ENCODE peak calls at places on chromosomes 7 and 10, in four cellular contexts. J, Z, R and C are unnamed samples.

GRCh38 chr7:35004531-35005096 is 32.7 kb downstream of the DPY19L1 start:
- DNase-seq in Z (peak), R (no peak), J (no peak), C (no peak)

GRCh38 chr7:89607797-89608196 is 546.5 kb upstream of the STEAP1 start:
- DNase-seq in R (no peak), Z (no peak), J (no peak), C (no peak)

GRCh38 chr10:21807162-21807561 is 196.4 kb downstream of the DNAJC1 start:
- DNase-seq in R (no peak), Z (no peak), J (no peak), C (peak)

GRCh38 chr10:124319926-124320391 is 98.8 kb downstream of the OAT start:
- DNase-seq in Z (peak), R (no peak), J (no peak), C (no peak)

GRCh38 chr10:24208661-24209420 is at the start of gene KIAA1217:
- DNase-seq in Z (peak), R (no peak), J (peak), C (no peak)

GRCh38 chr7:151727579-151728285 is 149.2 kb downstream of the PRKAG2 start:
- DNase-seq in Z (no peak), J (no peak), R (no peak), C (no peak)

GRCh38 chr10:118504044-118504944 is 91.2 kb downstream of the PRLHR start:
- DNase-seq in R (no peak), J (no peak), Z (no peak), C (peak)

GRCh38 chr7:957418-958220 is 3.1 kb upstream of the ADAP1 start:
- DNase-seq in Z (peak), J (no peak), R (no peak), C (no peak)

GRCh38 chr10:103800789-103801540 is 54.4 kb downstream of the SH3PXD2A start:
- DNase-seq in Z (peak), R (peak), J (no peak), C (no peak)

GRCh38 chr10:131815366-131816156 is 85.2 kb upstream of the PPP2R2D start:
- DNase-seq in J (peak), Z (no peak), R (no peak), C (no peak)

GRCh38 chr7:37732253-37732652 is 48.7 kb downstream of the GPR141 start:
- DNase-seq in J (peak), R (peak), Z (peak), C (peak)

GRCh38 chr10:24551161-24551560 is 172.5 kb downstream of the ARHGAP21 start:
- DNase-seq in Z (no peak), R (no peak), J (no peak), C (no peak)

GRCh38 chr7:18151419-18151818 is 123.8 kb upstream of the PRPS1L1 start:
- DNase-seq in R (no peak), Z (no peak), J (no peak), C (no peak)

GRCh38 chr10:132064082-132064755 is 1.5 kb upstream of the JAKMIP3 start:
- DNase-seq in J (no peak), R (no peak), Z (no peak), C (no peak)

GRCh38 chr7:69739182-69739581 is 140.9 kb downstream of the AUTS2 start:
- DNase-seq in R (peak), Z (no peak), J (no peak), C (no peak)

GRCh38 chr10:14560794-14561765 is 213.6 kb downstream of the FAM107B start:
- DNase-seq in Z (no peak), R (no peak), J (no peak), C (no peak)

GRCh38 chr7:101538596-101539459 is 90.3 kb downstream of the MYL10 start:
- DNase-seq in J (peak), Z (peak), R (no peak), C (peak)

GRCh38 chr10:31317652-31318381 is 1.2 kb upstream of the ZEB1 start:
- DNase-seq in R (no peak), J (no peak), Z (no peak), C (no peak)

GRCh38 chr10:95176101-95176500 is 17.9 kb upstream of the ACSM6 start:
- DNase-seq in Z (no peak), J (no peak), R (no peak), C (no peak)

GRCh38 chr10:30591249-30591670 is 38.3 kb downstream of the LYZL2 start:
- DNase-seq in Z (peak), R (no peak), J (no peak), C (peak)

GRCh38 chr7:18458830-18459229 is 36.7 kb upstream of the HDAC9 start:
- DNase-seq in Z (no peak), J (no peak), R (no peak), C (no peak)

GRCh38 chr7:111730476-111731300 is 168.4 kb upstream of the IMMP2L start:
- DNase-seq in R (no peak), Z (peak), J (no peak), C (peak)

GRCh38 chr7:131328387-131329175 is 905 bp downstream of the MKLN1 start:
- DNase-seq in Z (no peak), J (no peak), R (no peak), C (no peak)

GRCh38 chr10:30454744-30455498 is 20.9 kb downstream of the MAP3K8 start:
- DNase-seq in Z (no peak), R (no peak), J (no peak), C (no peak)

GRCh38 chr10:119219747-119220320 is 12.5 kb downstream of the GRK5 start:
- DNase-seq in Z (no peak), J (no peak), R (no peak), C (no peak)

GRCh38 chr7:40866601-40867000 is 731.8 kb downstream of the SUGCT start:
- DNase-seq in R (no peak), J (no peak), Z (no peak), C (no peak)

GRCh38 chr7:152710134-152710404 is 34.1 kb upstream of the XRCC2 start:
- DNase-seq in Z (no peak), J (no peak), R (no peak), C (no peak)

GRCh38 chr10:132876131-132876860 is 66.1 kb downstream of the CFAP46 start:
- DNase-seq in J (no peak), Z (no peak), R (no peak), C (no peak)

GRCh38 chr7:92874567-92874966 is 38.2 kb upstream of the CDK6 start:
- DNase-seq in Z (no peak), J (no peak), R (no peak), C (no peak)

GRCh38 chr7:157964521-157964920 is 623.1 kb downstream of the PTPRN2 start:
- DNase-seq in J (no peak), Z (no peak), R (no peak), C (no peak)

GRCh38 chr7:83849135-83849534 is 200.2 kb upstream of the SEMA3E start:
- DNase-seq in Z (no peak), J (no peak), R (no peak), C (no peak)

GRCh38 chr7:128247640-128248194 is 6.6 kb downstream of the LEP start:
- DNase-seq in Z (no peak), R (no peak), J (no peak), C (no peak)

GRCh38 chr7:81506609-81507008 is 263.2 kb downstream of the HGF start:
- DNase-seq in R (no peak), J (no peak), Z (no peak), C (no peak)

GRCh38 chr7:19290936-19291335 is 145.7 kb upstream of the FERD3L start:
- DNase-seq in R (no peak), J (no peak), Z (no peak), C (no peak)

GRCh38 chr7:44134943-44135628 is 6.0 kb downstream of the MYL7 start:
- DNase-seq in Z (no peak), R (no peak), J (no peak), C (no peak)

GRCh38 chr7:100011516-100011915 is 3.9 kb upstream of the ZKSCAN1 start:
- DNase-seq in J (no peak), R (no peak), Z (no peak), C (no peak)

GRCh38 chr7:158432369-158433270 is 155.0 kb downstream of the PTPRN2 start:
- DNase-seq in R (no peak), Z (peak), J (no peak), C (no peak)

GRCh38 chr7:114649689-114650088 is 235.1 kb downstream of the FOXP2 start:
- DNase-seq in R (no peak), J (no peak), Z (no peak), C (no peak)
- TF ChIP-seq SUZ12 in R (no peak), J (no peak), Z (no peak), C (no peak)

DNA sequence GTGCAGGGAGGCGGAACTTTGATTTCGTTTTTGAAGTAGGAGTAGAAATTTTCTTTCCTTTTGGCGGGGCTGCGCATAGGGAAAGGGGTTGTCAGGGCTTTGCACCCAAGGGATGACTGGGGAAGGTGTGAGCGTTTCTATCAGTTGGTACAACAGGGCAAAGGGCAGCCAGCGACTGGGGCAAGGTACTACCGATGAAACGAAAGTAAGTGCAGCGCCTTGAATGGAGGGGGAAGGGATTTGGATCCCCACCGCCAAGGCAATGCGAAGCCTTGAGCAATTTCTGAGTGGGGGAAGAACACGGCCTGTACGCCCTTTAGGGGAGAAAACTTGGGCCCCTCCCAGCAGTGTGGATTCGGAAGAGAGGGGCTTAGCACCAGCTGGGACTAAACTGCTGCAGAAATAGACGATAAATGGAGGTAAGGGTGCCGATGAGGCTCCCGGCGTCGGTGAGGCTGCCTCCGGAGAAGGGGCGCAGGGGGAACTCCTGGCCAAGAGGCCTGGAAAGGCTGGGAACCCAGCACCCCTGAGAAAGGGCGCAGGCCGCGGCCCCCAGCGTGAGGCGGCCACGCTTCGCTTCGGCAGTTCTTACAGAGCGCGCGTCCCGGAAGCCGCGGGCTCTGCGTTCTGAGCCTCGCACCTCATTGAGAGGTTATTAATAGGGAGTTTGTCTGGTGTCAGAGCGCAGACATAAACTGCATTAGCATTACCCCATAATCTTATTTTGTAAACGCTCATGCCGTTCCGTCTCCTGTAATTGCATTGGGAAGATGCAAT is 10.0 kb upstream of the TLX1 start:
- DNase-seq in R (no peak), J (no peak), Z (no peak), C (no peak)
- H3K4me3 ChIP-seq in R (peak), J (peak), Z (peak), C (peak)

GRCh38 chr7:134764365-134764764 is 15.1 kb upstream of the CALD1 start:
- DNase-seq in Z (no peak), J (no peak), R (no peak), C (no peak)
- H3K9ac ChIP-seq in Z (no peak), J (no peak), R (no peak), C (no peak)

DNA sequence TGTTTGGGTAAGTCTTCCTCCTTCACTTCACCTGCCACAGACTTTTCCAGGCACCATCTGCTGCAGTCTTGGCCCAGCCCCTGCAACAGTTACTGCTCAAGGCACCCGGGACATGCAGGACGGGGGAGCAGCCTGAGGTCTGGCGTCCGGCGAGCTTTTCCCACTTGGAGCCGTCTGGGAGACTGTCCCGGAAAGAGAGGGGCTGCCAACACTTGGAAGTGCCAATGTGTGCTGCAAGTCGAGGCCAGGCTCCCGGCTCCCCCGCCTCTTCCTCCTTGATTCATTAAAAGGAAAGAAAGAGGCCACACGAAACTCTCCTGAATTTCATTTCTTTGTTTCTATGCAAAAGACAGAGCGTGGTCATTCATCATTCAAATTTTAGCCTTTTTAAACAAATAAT is 13.8 kb downstream of the HTRA1 start:
- DNase-seq in R (no peak), J (no peak), Z (no peak), C (no peak)
- TF ChIP-seq SUZ12 in R (no peak), J (no peak), Z (no peak), C (no peak)

GRCh38 chr10:88944813-88945212 is 7.8 kb downstream of the ACTA2 start:
- DNase-seq in R (no peak), J (no peak), Z (no peak), C (no peak)
- H3K4me3 ChIP-seq in R (no peak), J (no peak), Z (no peak), C (no peak)

GRCh38 chr10:63169063-63169462 is 35.9 kb downstream of the NRBF2 start:
- DNase-seq in J (no peak), Z (no peak), R (no peak), C (no peak)
- H3K9ac ChIP-seq in J (no peak), Z (no peak), R (no peak), C (no peak)

GRCh38 chr7:117979954-117980497 is 106.8 kb upstream of the CTTNBP2 start:
- DNase-seq in R (no peak), J (no peak), Z (no peak), C (no peak)
- TF ChIP-seq SUZ12 in R (no peak), J (no peak), Z (no peak), C (no peak)